ENCODE peak calls at places on chromosomes 1 and 21, in six cellular contexts. One of them, this sample, is unnamed.

GRCh38 chr1:28508435-28508754 is 2.6 kb downstream of the RCC1 start:
- DNase-seq in HFF-Myc: no peak
- DNase-seq in PC-3: no peak
- DNase-seq in astrocyte of the cerebellum: no peak
- DNase-seq in tibial nerve: no peak
- DNase-seq in stomach: no peak
- DNase-seq in this sample: no peak

GRCh38 chr1:150257624-150258274 is at the start of gene CA14:
- DNase-seq in HFF-Myc: no peak
- DNase-seq in stomach: no peak
- DNase-seq in astrocyte of the cerebellum: no peak
- DNase-seq in PC-3: no peak
- DNase-seq in tibial nerve: no peak
- DNase-seq in this sample: no peak

GRCh38 chr1:109466440-109467300 is at the start of gene SYPL2:
- DNase-seq in HFF-Myc: no peak
- DNase-seq in PC-3: no peak
- DNase-seq in stomach: peak; percentile 50
- DNase-seq in astrocyte of the cerebellum: no peak
- DNase-seq in tibial nerve: no peak
- DNase-seq in this sample: no peak

GRCh38 chr1:61049850-61050540 is 32.4 kb upstream of the NFIA start:
- DNase-seq in HFF-Myc: peak; percentile 66
- DNase-seq in stomach: peak; percentile 96
- DNase-seq in astrocyte of the cerebellum: peak; percentile 62
- DNase-seq in tibial nerve: peak; percentile 93
- DNase-seq in PC-3: peak; percentile 94
- DNase-seq in this sample: peak; percentile 83

GRCh38 chr1:8495928-8496401 is 178.1 kb downstream of the SLC45A1 start:
- DNase-seq in astrocyte of the cerebellum: no peak
- DNase-seq in PC-3: peak; percentile 9
- DNase-seq in tibial nerve: no peak
- DNase-seq in HFF-Myc: no peak
- DNase-seq in stomach: no peak
- DNase-seq in this sample: peak; percentile 28

GRCh38 chr1:192901500-192901899 is 92.7 kb downstream of the RGS2 start:
- DNase-seq in tibial nerve: no peak
- DNase-seq in stomach: no peak
- DNase-seq in astrocyte of the cerebellum: no peak
- DNase-seq in PC-3: no peak
- DNase-seq in HFF-Myc: no peak
- DNase-seq in this sample: peak; percentile 92

GRCh38 chr1:201904579-201904978 is 15.9 kb downstream of the SHISA4 start:
- DNase-seq in stomach: no peak
- DNase-seq in PC-3: no peak
- DNase-seq in tibial nerve: no peak
- DNase-seq in astrocyte of the cerebellum: peak; percentile 60
- DNase-seq in HFF-Myc: peak; percentile 70
- DNase-seq in this sample: peak; percentile 86

GRCh38 chr1:13943055-13943454 is 243.1 kb downstream of the PRDM2 start:
- DNase-seq in astrocyte of the cerebellum: no peak
- DNase-seq in tibial nerve: no peak
- DNase-seq in HFF-Myc: no peak
- DNase-seq in stomach: no peak
- DNase-seq in PC-3: no peak
- DNase-seq in this sample: no peak

GRCh38 chr1:246301553-246302250 is 205.4 kb downstream of the SMYD3 start:
- DNase-seq in tibial nerve: no peak
- DNase-seq in HFF-Myc: no peak
- DNase-seq in PC-3: no peak
- DNase-seq in stomach: no peak
- DNase-seq in astrocyte of the cerebellum: no peak
- DNase-seq in this sample: no peak

DNA sequence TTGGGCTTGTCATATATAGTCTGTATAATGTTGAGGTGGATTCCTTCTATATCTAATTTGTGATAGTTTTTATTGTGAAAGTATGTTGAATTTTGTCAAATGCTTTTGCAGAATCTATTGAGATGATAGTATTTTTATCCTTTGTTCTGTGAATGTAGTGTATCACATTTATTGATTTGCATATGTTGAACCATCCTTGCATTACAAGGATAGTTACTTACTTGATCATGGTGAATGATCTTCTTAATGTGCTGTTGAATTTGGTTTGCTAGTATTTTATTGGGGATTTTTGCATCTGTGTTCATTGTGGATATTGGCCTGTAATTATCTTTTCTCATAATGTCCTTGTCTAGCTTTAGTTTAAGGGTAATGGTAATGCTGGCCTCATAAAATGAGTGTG is 8.3 kb downstream of the FGGY start:
- DNase-seq in stomach: no peak
- DNase-seq in tibial nerve: no peak
- DNase-seq in HFF-Myc: no peak
- DNase-seq in astrocyte of the cerebellum: no peak
- DNase-seq in PC-3: no peak
- DNase-seq in this sample: no peak
- TF ChIP-seq CTCF in stomach: no peak
- TF ChIP-seq CTCF in tibial nerve: no peak
- TF ChIP-seq CTCF in HFF-Myc: no peak
- TF ChIP-seq CTCF in astrocyte of the cerebellum: no peak
- TF ChIP-seq CTCF in PC-3: no peak
- TF ChIP-seq CTCF in this sample: no peak

GRCh38 chr21:45542242-45542666 is at the start of gene SLC19A1:
- DNase-seq in stomach: peak; percentile 79
- DNase-seq in astrocyte of the cerebellum: no peak
- DNase-seq in tibial nerve: no peak
- DNase-seq in PC-3: peak; percentile 77
- DNase-seq in HFF-Myc: no peak
- DNase-seq in this sample: peak; percentile 68
- TF ChIP-seq CTCF in stomach: no peak
- TF ChIP-seq CTCF in astrocyte of the cerebellum: peak; percentile 26
- TF ChIP-seq CTCF in tibial nerve: peak; percentile 73
- TF ChIP-seq CTCF in PC-3: no peak
- TF ChIP-seq CTCF in HFF-Myc: peak; percentile 10
- TF ChIP-seq CTCF in this sample: no peak

GRCh38 chr21:27326293-27326692 is 359.4 kb upstream of the ADAMTS5 start:
- DNase-seq in PC-3: peak; percentile 25
- DNase-seq in astrocyte of the cerebellum: no peak
- DNase-seq in stomach: no peak
- DNase-seq in tibial nerve: no peak
- DNase-seq in HFF-Myc: no peak
- DNase-seq in this sample: no peak
- TF ChIP-seq CTCF in PC-3: no peak
- TF ChIP-seq CTCF in astrocyte of the cerebellum: no peak
- TF ChIP-seq CTCF in stomach: no peak
- TF ChIP-seq CTCF in tibial nerve: no peak
- TF ChIP-seq CTCF in HFF-Myc: no peak
- TF ChIP-seq CTCF in this sample: no peak

GRCh38 chr1:11024545-11024944 is 12.1 kb downstream of the TARDBP start:
- DNase-seq in HFF-Myc: no peak
- DNase-seq in tibial nerve: no peak
- DNase-seq in PC-3: no peak
- DNase-seq in stomach: no peak
- DNase-seq in astrocyte of the cerebellum: no peak
- DNase-seq in this sample: no peak

GRCh38 chr1:11025618-11026017 is 13.2 kb downstream of the TARDBP start:
- DNase-seq in tibial nerve: no peak
- DNase-seq in stomach: no peak
- DNase-seq in PC-3: no peak
- DNase-seq in HFF-Myc: no peak
- DNase-seq in astrocyte of the cerebellum: no peak
- DNase-seq in this sample: no peak

GRCh38 chr1:11023201-11023600 is 10.7 kb downstream of the TARDBP start:
- DNase-seq in astrocyte of the cerebellum: no peak
- DNase-seq in tibial nerve: no peak
- DNase-seq in stomach: no peak
- DNase-seq in PC-3: no peak
- DNase-seq in HFF-Myc: no peak
- DNase-seq in this sample: no peak

GRCh38 chr1:11019971-11020370 is 7.5 kb downstream of the TARDBP start:
- DNase-seq in HFF-Myc: no peak
- DNase-seq in PC-3: no peak
- DNase-seq in tibial nerve: no peak
- DNase-seq in stomach: no peak
- DNase-seq in astrocyte of the cerebellum: no peak
- DNase-seq in this sample: no peak
- TF ChIP-seq CTCF in HFF-Myc: no peak
- TF ChIP-seq CTCF in PC-3: no peak
- TF ChIP-seq CTCF in tibial nerve: no peak
- TF ChIP-seq CTCF in stomach: no peak
- TF ChIP-seq CTCF in astrocyte of the cerebellum: no peak
- TF ChIP-seq CTCF in this sample: no peak

This sample was measured in epithelial cell of esophagus.